ENCODE peak calls at places on chromosomes 3 and 15, in four cellular contexts. T is SK-N-MC, Z is sigmoid colon, L is breast epithelium. A is an unnamed sample.

GRCh38 chr15:59349715-59350420 is 22.8 kb downstream of the MYO1E start:
- DNase-seq in Z (no peak), T (no peak), L (peak; percentile 57), A (peak; percentile 82)

GRCh38 chr3:190370369-190370768 is 17.6 kb upstream of the CLDN16 start:
- DNase-seq in Z (no peak), L (no peak), T (no peak), A (no peak)

GRCh38 chr3:79473993-79474392 is 293.8 kb downstream of the ROBO1 start:
- DNase-seq in T (no peak), Z (no peak), L (no peak), A (no peak)

GRCh38 chr3:130384547-130384946 is 39.1 kb downstream of the COL6A5 start:
- DNase-seq in Z (no peak), T (no peak), L (no peak), A (no peak)

GRCh38 chr3:172515130-172515918 is 7.9 kb downstream of the TNFSF10 start:
- DNase-seq in T (no peak), L (no peak), Z (no peak), A (no peak)

GRCh38 chr3:125042725-125043406 is 12.9 kb downstream of the HEG1 start:
- DNase-seq in Z (peak; percentile 78), T (no peak), L (no peak), A (no peak)

GRCh38 chr3:2452249-2452648 is 353.6 kb downstream of the CNTN4 start:
- DNase-seq in Z (no peak), L (no peak), T (no peak), A (no peak)

GRCh38 chr3:124363451-124363850 is 366.8 kb upstream of the UMPS start:
- DNase-seq in Z (no peak), T (no peak), L (no peak), A (no peak)

GRCh38 chr3:125294414-125294813 is 80.7 kb downstream of the ZNF148 start:
- DNase-seq in Z (no peak), L (no peak), T (peak; percentile 12), A (no peak)

GRCh38 chr15:35514759-35515158 is 31.2 kb downstream of the DPH6 start:
- DNase-seq in L (no peak), Z (no peak), T (no peak), A (no peak)

GRCh38 chr3:159238646-159239045 is 436.8 kb downstream of the MFSD1 start:
- DNase-seq in T (no peak), Z (no peak), L (no peak), A (no peak)

GRCh38 chr15:62125763-62126162 is 39.3 kb downstream of the C2CD4B start:
- DNase-seq in T (no peak), L (no peak), Z (no peak), A (no peak)

GRCh38 chr15:79724312-79724711 is 172.5 kb downstream of the MTHFS start:
- DNase-seq in Z (no peak), T (no peak), L (no peak), A (no peak)

GRCh38 chr15:67097893-67098740 is 32.7 kb downstream of the SMAD3 start:
- DNase-seq in Z (peak; percentile 80), T (no peak), L (peak; percentile 40), A (no peak)

GRCh38 chr15:101167791-101168462 is 83.9 kb downstream of the CHSY1 start:
- DNase-seq in T (no peak), Z (peak; percentile 79), L (no peak), A (peak; percentile 45)

GRCh38 chr15:44537728-44538240 is 837 bp downstream of the EIF3J start:
- DNase-seq in L (no peak), T (no peak), Z (no peak), A (no peak)

GRCh38 chr3:168722091-168722490 is 626.4 kb upstream of the GOLIM4 start:
- DNase-seq in Z (no peak), L (no peak), T (no peak), A (no peak)

GRCh38 chr3:64257096-64257755 is 32.0 kb upstream of the PRICKLE2 start:
- DNase-seq in L (no peak), T (no peak), Z (no peak), A (no peak)

GRCh38 chr3:168424059-168424765 is 328.5 kb upstream of the GOLIM4 start:
- DNase-seq in T (no peak), L (no peak), Z (no peak), A (no peak)

GRCh38 chr15:92801412-92801773 is 98.7 kb upstream of the CHD2 start:
- DNase-seq in T (no peak), Z (no peak), L (no peak), A (no peak)

GRCh38 chr3:182792901-182793662 is at the start of gene ATP11B:
- DNase-seq in T (no peak), L (peak; percentile 60), Z (peak; percentile 80), A (peak; percentile 38)

GRCh38 chr3:111936191-111936841 is 42.5 kb upstream of the ABHD10 start:
- DNase-seq in L (no peak), T (peak; percentile 34), Z (no peak), A (no peak)

GRCh38 chr3:47910777-47911440 is 105.3 kb downstream of the MAP4 start:
- DNase-seq in L (no peak), T (no peak), Z (no peak), A (peak; percentile 7)

GRCh38 chr3:165169368-165169767 is 26.8 kb downstream of the SLITRK3 start:
- DNase-seq in T (no peak), Z (no peak), L (no peak), A (no peak)

GRCh38 chr3:98512576-98512975 is 10.1 kb downstream of the CLDND1 start:
- DNase-seq in L (no peak), Z (no peak), T (no peak), A (no peak)

GRCh38 chr3:189144645-189145044 is 27.1 kb upstream of the TPRG1 start:
- DNase-seq in T (no peak), Z (no peak), L (peak; percentile 45), A (no peak)

GRCh38 chr15:48645558-48646330 is at the start of gene FBN1:
- DNase-seq in Z (peak; percentile 90), L (peak; percentile 32), T (no peak), A (no peak)

GRCh38 chr15:92869977-92870644 is 30.0 kb upstream of the CHD2 start:
- DNase-seq in L (no peak), Z (peak; percentile 71), T (no peak), A (no peak)

GRCh38 chr15:42627485-42627884 is 52.1 kb downstream of the STARD9 start:
- DNase-seq in L (no peak), T (no peak), Z (no peak), A (no peak)

GRCh38 chr15:29369261-29369660 is 99.6 kb upstream of the NSMCE3 start:
- DNase-seq in T (no peak), Z (no peak), L (no peak), A (no peak)

GRCh38 chr15:29361560-29361959 is 91.9 kb upstream of the NSMCE3 start:
- DNase-seq in L (no peak), T (no peak), Z (no peak), A (no peak)

GRCh38 chr15:29364429-29365078 is 94.9 kb upstream of the NSMCE3 start:
- DNase-seq in L (no peak), Z (no peak), T (no peak), A (no peak)
- TF ChIP-seq POLR2AphosphoS5 in L (no peak), Z (no peak), T (no peak), A (no peak)

DNA sequence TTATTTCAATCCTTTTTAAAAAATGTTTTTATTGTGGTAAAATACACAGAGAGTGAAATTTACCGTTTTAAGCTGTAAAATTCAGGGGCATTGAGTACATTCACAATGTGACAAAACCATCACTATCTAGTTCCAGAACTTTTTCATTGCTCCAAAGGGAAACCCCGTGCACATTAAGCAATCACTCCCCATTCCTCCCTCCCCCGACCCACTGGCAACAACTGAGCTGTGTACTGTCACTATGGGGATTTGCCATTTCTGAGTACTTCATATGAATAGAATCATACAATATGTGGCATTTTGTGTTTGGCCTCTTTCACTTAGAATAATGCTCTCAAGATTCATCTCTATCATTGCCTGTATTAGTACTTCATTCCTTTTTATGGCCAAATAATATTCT is 45.5 kb upstream of the BOC start:
- DNase-seq in L (peak; percentile 26), T (no peak), Z (no peak), A (no peak)
- H3K4me3 ChIP-seq in L (no peak overlapping the region), T (peak overlapping the region; percentile 42), Z (no peak overlapping the region), A (no peak overlapping the region)

DNA sequence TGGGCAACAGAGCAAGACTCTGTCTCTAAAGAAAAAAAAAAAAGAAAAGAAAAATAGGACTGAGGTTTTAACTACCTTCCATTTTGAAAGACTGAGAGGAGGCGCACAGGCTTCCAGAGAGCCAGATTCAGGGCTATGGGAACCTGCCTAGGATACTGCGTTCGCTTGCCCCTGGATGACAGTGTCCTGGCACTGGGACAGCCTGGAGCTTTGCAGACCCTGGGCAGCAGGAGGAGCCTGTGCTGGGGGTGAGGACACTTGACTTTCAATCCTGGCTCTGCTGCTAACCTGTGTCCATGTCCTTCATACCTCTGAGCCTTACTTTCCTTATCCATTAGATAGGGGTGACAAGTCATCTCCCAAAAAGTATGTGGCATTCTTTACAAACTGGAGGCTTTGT is 31.2 kb downstream of the CD276 start:
- DNase-seq in L (no peak), Z (no peak), T (no peak), A (no peak)
- TF ChIP-seq POLR2AphosphoS5 in L (no peak), Z (no peak), T (no peak), A (no peak)

GRCh38 chr3:13415236-13416001 is 4.7 kb downstream of the NUP210 start:
- DNase-seq in T (no peak), L (no peak), Z (no peak), A (no peak)

GRCh38 chr3:13420051-13420816 is at the start of gene NUP210:
- DNase-seq in L (no peak), T (no peak), Z (no peak), A (no peak)

GRCh38 chr3:13416002-13416793 is 3.9 kb downstream of the NUP210 start:
- DNase-seq in L (no peak), T (no peak), Z (no peak), A (no peak)

GRCh38 chr3:13420817-13421755 is 964 bp upstream of the NUP210 start:
- DNase-seq in L (no peak), T (no peak), Z (no peak), A (no peak)

GRCh38 chr3:13419356-13420050 is 619 bp downstream of the NUP210 start:
- DNase-seq in L (no peak), Z (no peak), T (no peak), A (no peak)
- H3K4me3 ChIP-seq in L (peak overlapping the region; percentile 28), Z (peak overlapping the region; percentile 60), T (no peak overlapping the region), A (peak overlapping the region; percentile 49)

A was measured in Panc1.